ENCODE peak calls at places on chromosomes 3 and 15, in five cellular contexts. V, P, L, H and O are unnamed samples.

GRCh38 chr15:66573719-66574641 is 8.2 kb upstream of the LCTL start:
- DNase-seq in V (peak), P (no peak), L (no peak), H (peak), O (no peak)

GRCh38 chr3:136266468-136266867 is 16.3 kb downstream of the PCCB start:
- DNase-seq in V (peak), P (no peak), L (no peak), H (peak), O (no peak)

GRCh38 chr15:74322558-74323180 is 44.8 kb downstream of the CYP11A1 start:
- DNase-seq in V (peak), P (peak), L (peak), H (no peak), O (no peak)

GRCh38 chr15:31256385-31257265 is 70.0 kb upstream of the KLF13 start:
- DNase-seq in V (no peak), P (no peak), L (no peak), H (no peak), O (no peak)

GRCh38 chr15:75232252-75232813 is 25.8 kb upstream of the GOLGA6C start:
- DNase-seq in V (no peak), P (peak), L (no peak), H (no peak), O (no peak)

GRCh38 chr3:190548031-190548656 is 34.3 kb downstream of the IL1RAP start:
- DNase-seq in V (no peak), P (no peak), L (no peak), H (no peak), O (no peak)

GRCh38 chr3:128569756-128570155 is 76.8 kb upstream of the GATA2 start:
- DNase-seq in V (no peak), P (no peak), L (no peak), H (no peak), O (no peak)

GRCh38 chr3:45978348-45978747 is 17.3 kb downstream of the FYCO1 start:
- DNase-seq in V (no peak), P (no peak), L (no peak), H (no peak), O (no peak)

GRCh38 chr3:70120360-70120966 is 120.9 kb downstream of the SAMMSON start:
- DNase-seq in V (peak), P (peak), L (no peak), H (no peak), O (no peak)

GRCh38 chr15:40878785-40879184 is 4.8 kb upstream of the RHOV start:
- DNase-seq in V (peak), P (no peak), L (no peak), H (no peak), O (no peak)

GRCh38 chr15:101368868-101369642 is 74.0 kb upstream of the SNRPA1 start:
- DNase-seq in V (no peak), P (peak), L (no peak), H (no peak), O (no peak)

GRCh38 chr3:134847349-134847748 is 52.3 kb downstream of the EPHB1 start:
- DNase-seq in V (peak), P (no peak), L (no peak), H (no peak), O (no peak)

GRCh38 chr3:60514866-60515265 is 736.4 kb downstream of the FHIT start:
- DNase-seq in V (no peak), P (no peak), L (no peak), H (no peak), O (no peak)

GRCh38 chr3:140505876-140506275 is 172.0 kb upstream of the TRIM42 start:
- DNase-seq in V (no peak), P (no peak), L (no peak), H (no peak), O (no peak)

GRCh38 chr3:113051222-113051804 is 60.5 kb downstream of the GTPBP8 start:
- DNase-seq in V (peak), P (peak), L (peak), H (peak), O (no peak)

GRCh38 chr15:90691982-90692773 is 25.0 kb upstream of the BLM start:
- DNase-seq in V (no peak), P (no peak), L (no peak), H (no peak), O (no peak)

GRCh38 chr15:92629276-92629974 is 26.1 kb downstream of the FAM174B start:
- DNase-seq in V (no peak), P (peak), L (no peak), H (no peak), O (no peak)

GRCh38 chr15:22980189-22981136 is at the start of gene CYFIP1:
- DNase-seq in V (peak), P (peak), L (no peak), H (peak), O (peak)

GRCh38 chr3:39449796-39450195 is 17.7 kb upstream of the MOBP start:
- DNase-seq in V (no peak), P (no peak), L (no peak), H (no peak), O (no peak)

GRCh38 chr3:179454887-179455286 is 3.6 kb upstream of the GNB4 start:
- DNase-seq in V (peak), P (no peak), L (no peak), H (no peak), O (no peak)

GRCh38 chr3:99981138-99981537 is 133.2 kb downstream of the FILIP1L start:
- DNase-seq in V (no peak), P (no peak), L (no peak), H (no peak), O (no peak)

GRCh38 chr3:64691051-64691450 is 3.3 kb upstream of the ADAMTS9 start:
- DNase-seq in V (peak), P (no peak), L (no peak), H (no peak), O (no peak)

GRCh38 chr15:42014406-42014805 is 6.4 kb downstream of the PLA2G4E start:
- DNase-seq in V (no peak), P (no peak), L (no peak), H (no peak), O (no peak)

GRCh38 chr15:77909131-77909940 is 168.2 kb downstream of the TBC1D2B start:
- DNase-seq in V (no peak), P (no peak), L (no peak), H (no peak), O (no peak)

GRCh38 chr3:45946307-45946706 is 3.0 kb downstream of the CXCR6 start:
- DNase-seq in V (no peak), P (no peak), L (no peak), H (no peak), O (no peak)

GRCh38 chr15:44219073-44219472 is 24.0 kb upstream of the FRMD5 start:
- DNase-seq in V (no peak), P (no peak), L (no peak), H (no peak), O (no peak)

GRCh38 chr3:59809750-59810444 is 760.1 kb upstream of the CFAP20DC start:
- DNase-seq in V (peak), P (no peak), L (no peak), H (no peak), O (no peak)